ENCODE peak calls at places on chromosomes 3 and 15, in ten cellular contexts. K is endothelial cell of umbilical vein, B is lung, Y is OCI-LY7, G is tibial artery, E is cardiac muscle cell, D is mesenchymal stem cell, Q is ovary, T is psoas muscle, I is H7. U is an unnamed sample.
A peak's percentile ranks its signal among the peaks of the same experiment; 100 is the strongest.

GRCh38 chr3:56137406-56137805 is 330.9 kb downstream of the ERC2 start:
- DNase-seq in K (peak; percentile 91), B (no peak), Y (no peak), G (no peak), E (peak; percentile 77), D (no peak), Q (no peak), T (no peak), I (no peak), U (no peak)

GRCh38 chr15:27545494-27546255 is 553.4 kb downstream of the OCA2 start:
- DNase-seq in K (no peak), B (no peak), Y (no peak), G (no peak), E (no peak), D (no peak), Q (no peak), T (no peak), I (no peak), U (no peak)

GRCh38 chr3:128484404-128485282 is 8.4 kb downstream of the GATA2 start:
- DNase-seq in K (peak; percentile 63), B (no peak), Y (no peak), G (no peak), E (no peak), D (no peak), Q (no peak), T (peak; percentile 4), I (peak; percentile 85), U (no peak)

GRCh38 chr3:76131396-76132153 is 346.2 kb upstream of the ZNF717 start:
- DNase-seq in K (no peak), B (no peak), Y (no peak), G (no peak), E (peak; percentile 2), D (peak; percentile 67), Q (no peak), T (no peak), I (no peak), U (peak; percentile 74)

GRCh38 chr15:28107894-28108255 is 8.8 kb upstream of the OCA2 start:
- DNase-seq in K (peak; percentile 10), B (no peak), Y (no peak), G (no peak), E (no peak), D (no peak), Q (no peak), T (no peak), I (no peak), U (no peak)

GRCh38 chr15:93882133-93882532 is 349.2 kb upstream of the MCTP2 start:
- DNase-seq in K (no peak), B (no peak), Y (no peak), G (no peak), E (no peak), D (no peak), Q (no peak), T (no peak), I (no peak), U (no peak)

GRCh38 chr3:113051827-113052226 is 61.0 kb downstream of the GTPBP8 start:
- DNase-seq in K (no peak), B (no peak), Y (no peak), G (no peak), E (peak; percentile 25), D (no peak), Q (no peak), T (no peak), I (no peak), U (no peak)

GRCh38 chr3:42533161-42533897 is 30.9 kb downstream of the VIPR1 start:
- DNase-seq in K (no peak), B (no peak), Y (no peak), G (no peak), E (no peak), D (no peak), Q (no peak), T (no peak), I (peak; percentile 67), U (no peak)

GRCh38 chr3:69231929-69232437 is 109.6 kb upstream of the LMOD3 start:
- DNase-seq in K (no peak), B (no peak), Y (no peak), G (no peak), E (peak; percentile 42), D (peak; percentile 74), Q (no peak), T (no peak), I (no peak), U (peak; percentile 12)

GRCh38 chr3:27666708-27667107 is 55.4 kb downstream of the EOMES start:
- DNase-seq in K (no peak), B (peak; percentile 47), Y (peak; percentile 6), G (peak; percentile 77), E (peak; percentile 92), D (peak; percentile 56), Q (peak; percentile 48), T (peak; percentile 65), I (peak; percentile 74), U (no peak)

GRCh38 chr3:21795152-21795837 is 44.3 kb upstream of the ZNF385D start:
- DNase-seq in K (no peak), B (no peak), Y (no peak), G (peak; percentile 67), E (no peak), D (no peak), Q (no peak), T (peak; percentile 36), I (no peak), U (no peak)

GRCh38 chr3:76728411-76728810 is 311.5 kb upstream of the ROBO2 start:
- DNase-seq in K (no peak), B (no peak), Y (no peak), G (no peak), E (no peak), D (no peak), Q (no peak), T (no peak), I (no peak), U (no peak)

GRCh38 chr3:157333551-157333991 is 103.1 kb upstream of the PTX3 start:
- DNase-seq in K (no peak), B (no peak), Y (no peak), G (no peak), E (peak; percentile 35), D (peak; percentile 80), Q (no peak), T (no peak), I (no peak), U (no peak)

GRCh38 chr3:149968216-149968615 is 2.5 kb downstream of the PFN2 start:
- DNase-seq in K (no peak), B (no peak), Y (no peak), G (no peak), E (no peak), D (peak; percentile 28), Q (no peak), T (no peak), I (no peak), U (no peak)

GRCh38 chr15:79967331-79968182 is 3.4 kb downstream of the BCL2A1 start:
- DNase-seq in K (no peak), B (no peak), Y (no peak), G (no peak), E (no peak), D (no peak), Q (no peak), T (no peak), I (no peak), U (no peak)

GRCh38 chr3:66363133-66363532 is 137.7 kb downstream of the LRIG1 start:
- DNase-seq in K (no peak), B (no peak), Y (no peak), G (no peak), E (no peak), D (peak; percentile 56), Q (no peak), T (no peak), I (no peak), U (no peak)

GRCh38 chr3:67653425-67654098 is 850 bp downstream of the SUCLG2 start:
- DNase-seq in K (no peak), B (no peak), Y (peak; percentile 29), G (no peak), E (no peak), D (peak; percentile 34), Q (no peak), T (no peak), I (no peak), U (peak; percentile 13)

DNA sequence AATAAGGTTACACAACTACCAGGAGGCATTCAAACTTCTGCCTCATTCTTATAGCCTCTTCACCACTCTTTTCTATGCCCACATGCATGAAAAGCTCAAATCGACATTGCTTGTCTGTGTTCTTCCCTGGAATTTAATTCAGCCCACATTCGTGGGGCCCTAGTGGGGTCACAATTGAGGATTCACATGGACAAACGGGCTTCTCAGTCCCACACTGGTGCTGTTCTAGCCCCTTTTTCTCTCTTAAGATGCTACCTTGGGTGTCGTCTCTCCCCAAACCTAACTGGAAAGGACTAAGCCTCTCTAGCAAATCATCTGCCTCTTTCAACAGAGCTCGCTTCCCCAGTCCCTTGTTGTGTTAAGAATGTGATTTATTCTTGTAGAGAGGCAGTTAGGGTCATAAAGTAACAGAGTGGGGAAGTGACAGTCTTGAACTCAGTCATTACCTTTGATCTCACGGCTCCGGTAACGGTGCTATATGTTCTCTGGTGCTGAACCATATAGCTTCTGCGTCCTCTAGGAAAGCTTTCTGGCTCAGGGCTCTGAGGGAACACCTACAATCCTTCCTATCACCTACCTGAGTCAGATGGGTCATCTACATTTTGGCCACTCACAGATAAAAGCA is 4.9 kb downstream of the LPP start:
- DNase-seq in K (no peak), B (no peak), Y (no peak), G (no peak), E (no peak), D (no peak), Q (no peak), T (no peak), I (no peak), U (peak; percentile 53)
- H3K4me3 ChIP-seq in K (no peak overlapping the region), B (no peak overlapping the region), Y (no peak overlapping the region), G (peak overlapping the region; percentile 27), E (no peak overlapping the region), D (no peak overlapping the region), Q (no peak overlapping the region), T (peak overlapping the region; percentile 17), I (no peak overlapping the region), U (no peak overlapping the region)

GRCh38 chr3:23686535-23686934 is 119.2 kb upstream of the UBE2E1 start:
- DNase-seq in K (no peak), B (no peak), Y (no peak), G (no peak), E (no peak), D (no peak), Q (no peak), T (no peak), I (peak; percentile 20), U (no peak)
- H3K36me3 ChIP-seq in K (no peaks in the 10 kb centered on the region), B (no peaks in the 10 kb centered on the region), Y (no peaks in the 10 kb centered on the region), G (no peaks in the 10 kb centered on the region), E (no peaks in the 10 kb centered on the region), D (no peaks in the 10 kb centered on the region), Q (no peaks in the 10 kb centered on the region), T (no peaks in the 10 kb centered on the region), I (no peaks in the 10 kb centered on the region), U (no peaks in the 10 kb centered on the region)

GRCh38 chr3:13548696-13549512 is at the start of gene FBLN2:
- DNase-seq in K (no peak), B (no peak), Y (no peak), G (no peak), E (peak; percentile 71), D (peak; percentile 52), Q (peak; percentile 44), T (peak; percentile 66), I (peak; percentile 100), U (no peak)
- H3K4me3 ChIP-seq in K (no peak within 1 kb of the TSS), B (no peak within 1 kb of the TSS), Y (no peak within 1 kb of the TSS), G (peak within 1 kb of the TSS; percentile 56), E (peak within 1 kb of the TSS; percentile 33), D (peak within 1 kb of the TSS; percentile 78), Q (peak within 1 kb of the TSS; percentile 28), T (peak within 1 kb of the TSS; percentile 55), I (peak within 1 kb of the TSS; percentile 40), U (no peak within 1 kb of the TSS)

DNA sequence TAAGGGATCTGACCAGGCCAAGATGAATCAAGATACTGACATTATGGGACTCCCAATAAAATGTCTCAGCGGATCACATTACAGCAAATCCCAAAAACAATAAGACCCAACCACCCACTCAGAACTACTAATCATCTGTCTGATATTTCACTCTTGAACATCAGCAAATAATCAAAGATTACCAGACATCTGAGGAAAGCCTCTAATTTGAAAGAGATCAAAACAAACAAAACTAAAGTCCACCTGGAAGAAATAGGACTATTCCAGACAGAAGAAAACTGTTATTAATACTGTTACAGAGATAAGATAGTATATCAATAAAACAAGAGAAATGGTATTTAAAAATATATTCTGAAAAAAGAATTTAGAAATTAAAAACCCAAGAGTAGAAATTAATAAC is 29.0 kb downstream of the TP53BP1 start:
- DNase-seq in K (no peak), B (no peak), Y (no peak), G (no peak), E (no peak), D (no peak), Q (no peak), T (no peak), I (no peak), U (no peak)
- H3K36me3 ChIP-seq in K (peaks cover 5% of the 10 kb centered on the region), B (peaks cover 14% of the 10 kb centered on the region), Y (peaks cover 92% of the 10 kb centered on the region), G (peaks cover 63% of the 10 kb centered on the region), E (peaks cover 48% of the 10 kb centered on the region), D (peaks cover 32% of the 10 kb centered on the region), Q (no peaks in the 10 kb centered on the region), T (peaks cover 79% of the 10 kb centered on the region), I (peaks cover 10% of the 10 kb centered on the region), U (peaks cover 1% of the 10 kb centered on the region)

U was measured in small intestine.